ENCODE peak calls at places on chromosome 1, in five cellular contexts. M is CD8-positive, alpha-beta memory T cell; D is ELR; T is germinal center; B is fibroblast of villous mesenchyme. Y is an unnamed sample.

GRCh38 chr1:101175474-101175873 is 61.3 kb upstream of the S1PR1 start:
- DNase-seq in D (peak), M (no peak), T (no peak), B (no peak), Y (peak)

GRCh38 chr1:9774744-9775679 is 48.8 kb downstream of the CLSTN1 start:
- DNase-seq in T (no peak), B (no peak), D (no peak), M (no peak), Y (no peak)

GRCh38 chr1:150692720-150693119 is 4.2 kb downstream of the GOLPH3L start:
- DNase-seq in M (no peak), B (no peak), D (peak), T (no peak), Y (peak)

GRCh38 chr1:53375440-53375839 is 47.6 kb upstream of the LRP8 start:
- DNase-seq in B (no peak), D (no peak), M (no peak), T (no peak), Y (no peak)

GRCh38 chr1:22534951-22535350 is 28.3 kb upstream of the EPHA8 start:
- DNase-seq in B (no peak), D (no peak), M (no peak), T (no peak), Y (no peak)

GRCh38 chr1:247367786-247368342 is 36.2 kb upstream of the ZNF496 start:
- DNase-seq in D (peak), T (no peak), M (no peak), B (peak), Y (peak)

GRCh38 chr1:22039594-22040347 is 12.7 kb upstream of the CDC42 start:
- DNase-seq in M (peak), B (peak), D (peak), T (peak), Y (peak)

GRCh38 chr1:61533546-61533945 is 191.4 kb downstream of the TM2D1 start:
- DNase-seq in M (no peak), B (no peak), T (no peak), D (no peak), Y (no peak)

GRCh38 chr1:93255222-93256079 is 74.9 kb downstream of the CCDC18 start:
- DNase-seq in T (no peak), B (peak), D (peak), M (no peak), Y (peak)

GRCh38 chr1:170377896-170378634 is 153.9 kb upstream of the GORAB start:
- DNase-seq in D (no peak), B (peak), T (no peak), M (no peak), Y (peak)

GRCh38 chr1:67165468-67166058 is 691 bp upstream of the IL23R start:
- DNase-seq in T (no peak), M (no peak), D (no peak), B (no peak), Y (no peak)

GRCh38 chr1:19072285-19072981 is 116.0 kb upstream of the IFFO2 start:
- DNase-seq in T (no peak), B (no peak), M (no peak), D (no peak), Y (no peak)

GRCh38 chr1:200253774-200254495 is 155.9 kb downstream of the ZNF281 start:
- DNase-seq in B (no peak), M (no peak), D (no peak), T (no peak), Y (no peak)

Y was measured in fibroblast of pulmonary artery.